ENCODE peak calls at places on chromosomes 5 and 9, in seven cellular contexts. One of them, this sample, is unnamed. For H3K9me3, the result is how much of the 10 kb centered on the place peaks cover.

GRCh38 chr5:80141147-80141671 is 106.1 kb downstream of the THBS4 start:
- DNase-seq in mucosa of descending colon: peak
- DNase-seq in PC-3: no peak
- DNase-seq in upper lobe of right lung: peak
- DNase-seq in cardiac muscle cell: peak
- DNase-seq in Peyer's patch: peak
- DNase-seq in psoas muscle: peak
- DNase-seq in this sample: no peak

GRCh38 chr9:132200706-132201105 is 38.8 kb downstream of the NTNG2 start:
- DNase-seq in mucosa of descending colon: no peak
- DNase-seq in PC-3: no peak
- DNase-seq in upper lobe of right lung: no peak
- DNase-seq in cardiac muscle cell: no peak
- DNase-seq in Peyer's patch: peak
- DNase-seq in psoas muscle: no peak
- DNase-seq in this sample: no peak

GRCh38 chr5:80804332-80804731 is 149.5 kb upstream of the DHFR start:
- DNase-seq in mucosa of descending colon: no peak
- DNase-seq in PC-3: no peak
- DNase-seq in upper lobe of right lung: no peak
- DNase-seq in cardiac muscle cell: no peak
- DNase-seq in Peyer's patch: no peak
- DNase-seq in psoas muscle: no peak
- DNase-seq in this sample: no peak

GRCh38 chr9:138025417-138025816 is 147.8 kb downstream of the CACNA1B start:
- DNase-seq in mucosa of descending colon: no peak
- DNase-seq in PC-3: no peak
- DNase-seq in upper lobe of right lung: peak
- DNase-seq in cardiac muscle cell: no peak
- DNase-seq in Peyer's patch: no peak
- DNase-seq in psoas muscle: no peak
- DNase-seq in this sample: no peak

GRCh38 chr5:28542968-28543367 is 1504.6 kb upstream of the CDH9 start:
- DNase-seq in mucosa of descending colon: no peak
- DNase-seq in PC-3: peak
- DNase-seq in upper lobe of right lung: no peak
- DNase-seq in cardiac muscle cell: peak
- DNase-seq in Peyer's patch: no peak
- DNase-seq in psoas muscle: no peak
- DNase-seq in this sample: no peak

GRCh38 chr9:113652355-113653152 is 189.0 kb downstream of the RGS3 start:
- DNase-seq in mucosa of descending colon: no peak
- DNase-seq in PC-3: peak
- DNase-seq in upper lobe of right lung: peak
- DNase-seq in cardiac muscle cell: no peak
- DNase-seq in Peyer's patch: no peak
- DNase-seq in psoas muscle: no peak
- DNase-seq in this sample: no peak

GRCh38 chr5:6383376-6383775 is 5.0 kb upstream of the MED10 start:
- DNase-seq in mucosa of descending colon: no peak
- DNase-seq in PC-3: no peak
- DNase-seq in upper lobe of right lung: no peak
- DNase-seq in cardiac muscle cell: no peak
- DNase-seq in Peyer's patch: no peak
- DNase-seq in psoas muscle: no peak
- DNase-seq in this sample: no peak

GRCh38 chr5:16548115-16548514 is 68.7 kb downstream of the RETREG1 start:
- DNase-seq in mucosa of descending colon: no peak
- DNase-seq in PC-3: no peak
- DNase-seq in upper lobe of right lung: no peak
- DNase-seq in cardiac muscle cell: no peak
- DNase-seq in Peyer's patch: no peak
- DNase-seq in psoas muscle: no peak
- DNase-seq in this sample: no peak

GRCh38 chr9:133532937-133533668 is 1.4 kb upstream of the ADAMTSL2 start:
- DNase-seq in mucosa of descending colon: peak
- DNase-seq in PC-3: peak
- DNase-seq in upper lobe of right lung: peak
- DNase-seq in cardiac muscle cell: peak
- DNase-seq in Peyer's patch: peak
- DNase-seq in psoas muscle: peak
- DNase-seq in this sample: peak

GRCh38 chr5:80466669-80467485 is 21.0 kb upstream of the FAM151B start:
- DNase-seq in mucosa of descending colon: no peak
- DNase-seq in PC-3: no peak
- DNase-seq in upper lobe of right lung: no peak
- DNase-seq in cardiac muscle cell: peak
- DNase-seq in Peyer's patch: no peak
- DNase-seq in psoas muscle: no peak
- DNase-seq in this sample: no peak

GRCh38 chr9:115013998-115014397 is 83.6 kb upstream of the TNFSF8 start:
- DNase-seq in mucosa of descending colon: peak
- DNase-seq in PC-3: peak
- DNase-seq in upper lobe of right lung: peak
- DNase-seq in cardiac muscle cell: peak
- DNase-seq in Peyer's patch: peak
- DNase-seq in psoas muscle: peak
- DNase-seq in this sample: peak

GRCh38 chr5:58764199-58764598 is 181.3 kb downstream of the RAB3C start:
- DNase-seq in mucosa of descending colon: no peak
- DNase-seq in PC-3: no peak
- DNase-seq in upper lobe of right lung: no peak
- DNase-seq in cardiac muscle cell: no peak
- DNase-seq in Peyer's patch: no peak
- DNase-seq in psoas muscle: no peak
- DNase-seq in this sample: no peak

GRCh38 chr5:76402251-76402879 is 720 bp upstream of the IQGAP2 start:
- DNase-seq in mucosa of descending colon: peak
- DNase-seq in PC-3: no peak
- DNase-seq in upper lobe of right lung: peak
- DNase-seq in cardiac muscle cell: peak
- DNase-seq in Peyer's patch: peak
- DNase-seq in psoas muscle: peak
- DNase-seq in this sample: peak

GRCh38 chr9:14533867-14534650 is 159.2 kb downstream of the ZDHHC21 start:
- DNase-seq in mucosa of descending colon: no peak
- DNase-seq in PC-3: no peak
- DNase-seq in upper lobe of right lung: no peak
- DNase-seq in cardiac muscle cell: no peak
- DNase-seq in Peyer's patch: no peak
- DNase-seq in psoas muscle: no peak
- DNase-seq in this sample: no peak

GRCh38 chr9:14532716-14533115 is 160.5 kb downstream of the ZDHHC21 start:
- DNase-seq in mucosa of descending colon: no peak
- DNase-seq in PC-3: peak
- DNase-seq in upper lobe of right lung: no peak
- DNase-seq in cardiac muscle cell: no peak
- DNase-seq in Peyer's patch: no peak
- DNase-seq in psoas muscle: no peak
- DNase-seq in this sample: no peak

GRCh38 chr9:14529629-14530028 is 163.6 kb downstream of the ZDHHC21 start:
- DNase-seq in mucosa of descending colon: no peak
- DNase-seq in PC-3: no peak
- DNase-seq in upper lobe of right lung: no peak
- DNase-seq in cardiac muscle cell: no peak
- DNase-seq in Peyer's patch: no peak
- DNase-seq in psoas muscle: no peak
- DNase-seq in this sample: no peak

GRCh38 chr9:14530301-14530700 is 162.9 kb downstream of the ZDHHC21 start:
- DNase-seq in mucosa of descending colon: no peak
- DNase-seq in PC-3: no peak
- DNase-seq in upper lobe of right lung: no peak
- DNase-seq in cardiac muscle cell: no peak
- DNase-seq in Peyer's patch: no peak
- DNase-seq in psoas muscle: no peak
- DNase-seq in this sample: no peak

DNA sequence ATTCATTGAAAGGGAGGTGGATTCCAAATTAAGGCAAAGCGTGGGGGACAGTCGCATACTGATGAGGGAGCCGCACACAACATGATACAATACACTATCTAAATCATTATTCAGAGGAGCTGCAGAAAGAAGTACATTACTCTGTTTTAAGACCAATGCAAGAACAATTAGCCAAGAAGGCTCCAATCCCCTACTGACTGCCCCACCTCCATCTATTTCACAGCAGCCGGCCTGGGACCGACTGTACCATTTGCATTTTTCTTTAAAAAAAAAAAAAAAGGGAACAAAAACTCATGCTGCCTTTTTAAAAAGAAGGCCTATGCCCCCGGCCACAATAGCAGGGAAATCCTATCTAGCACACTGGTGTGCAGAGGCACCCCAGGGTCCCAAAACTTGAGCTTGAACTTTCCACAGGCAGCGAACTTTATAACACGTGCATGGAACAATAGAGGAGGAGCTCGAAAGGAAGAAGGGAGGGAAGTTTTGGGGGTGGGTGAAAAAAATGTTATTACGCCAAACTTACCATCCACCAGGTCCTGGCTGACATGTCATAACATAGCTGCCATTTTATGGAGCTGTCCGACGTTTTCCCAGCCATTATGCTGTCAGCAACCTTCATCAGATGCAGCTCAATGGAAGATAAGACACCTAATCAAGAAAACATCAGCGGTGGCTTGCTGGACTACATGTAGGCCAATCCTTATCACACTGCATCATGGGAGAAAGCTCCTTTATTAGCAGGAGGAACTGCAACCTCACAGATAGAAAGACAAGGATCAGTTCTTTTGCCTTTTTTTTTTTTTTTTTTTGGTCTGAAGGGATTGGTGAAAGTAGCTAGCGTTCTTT is 161.6 kb downstream of the ZDHHC21 start:
- DNase-seq in mucosa of descending colon: no peak
- DNase-seq in PC-3: no peak
- DNase-seq in upper lobe of right lung: no peak
- DNase-seq in cardiac muscle cell: no peak
- DNase-seq in Peyer's patch: no peak
- DNase-seq in psoas muscle: no peak
- DNase-seq in this sample: no peak
- H3K4me3 ChIP-seq in mucosa of descending colon: no peak
- H3K4me3 ChIP-seq in PC-3: no peak
- H3K4me3 ChIP-seq in upper lobe of right lung: no peak
- H3K4me3 ChIP-seq in cardiac muscle cell: no peak
- H3K4me3 ChIP-seq in Peyer's patch: no peak
- H3K4me3 ChIP-seq in psoas muscle: no peak
- H3K4me3 ChIP-seq in this sample: no peak

GRCh38 chr5:13976867-13977479 is 32.5 kb upstream of the DNAH5 start:
- DNase-seq in mucosa of descending colon: no peak
- DNase-seq in PC-3: peak
- DNase-seq in upper lobe of right lung: no peak
- DNase-seq in cardiac muscle cell: peak
- DNase-seq in Peyer's patch: no peak
- DNase-seq in psoas muscle: no peak
- DNase-seq in this sample: no peak
- TF ChIP-seq CTCF in mucosa of descending colon: no peak
- TF ChIP-seq CTCF in PC-3: peak
- TF ChIP-seq CTCF in upper lobe of right lung: peak
- TF ChIP-seq CTCF in cardiac muscle cell: peak
- TF ChIP-seq CTCF in Peyer's patch: no peak
- TF ChIP-seq CTCF in psoas muscle: peak
- TF ChIP-seq CTCF in this sample: no peak

GRCh38 chr5:141175933-141176332 is 1.7 kb upstream of the PCDHB8 start:
- DNase-seq in mucosa of descending colon: no peak
- DNase-seq in PC-3: no peak
- DNase-seq in upper lobe of right lung: no peak
- DNase-seq in cardiac muscle cell: no peak
- DNase-seq in Peyer's patch: no peak
- DNase-seq in psoas muscle: no peak
- DNase-seq in this sample: no peak
- H3K9me3 ChIP-seq in mucosa of descending colon: half or more
- H3K9me3 ChIP-seq in PC-3: under half
- H3K9me3 ChIP-seq in upper lobe of right lung: under half
- H3K9me3 ChIP-seq in cardiac muscle cell: under half
- H3K9me3 ChIP-seq in Peyer's patch: under half
- H3K9me3 ChIP-seq in psoas muscle: under half
- H3K9me3 ChIP-seq in this sample: under half

DNA sequence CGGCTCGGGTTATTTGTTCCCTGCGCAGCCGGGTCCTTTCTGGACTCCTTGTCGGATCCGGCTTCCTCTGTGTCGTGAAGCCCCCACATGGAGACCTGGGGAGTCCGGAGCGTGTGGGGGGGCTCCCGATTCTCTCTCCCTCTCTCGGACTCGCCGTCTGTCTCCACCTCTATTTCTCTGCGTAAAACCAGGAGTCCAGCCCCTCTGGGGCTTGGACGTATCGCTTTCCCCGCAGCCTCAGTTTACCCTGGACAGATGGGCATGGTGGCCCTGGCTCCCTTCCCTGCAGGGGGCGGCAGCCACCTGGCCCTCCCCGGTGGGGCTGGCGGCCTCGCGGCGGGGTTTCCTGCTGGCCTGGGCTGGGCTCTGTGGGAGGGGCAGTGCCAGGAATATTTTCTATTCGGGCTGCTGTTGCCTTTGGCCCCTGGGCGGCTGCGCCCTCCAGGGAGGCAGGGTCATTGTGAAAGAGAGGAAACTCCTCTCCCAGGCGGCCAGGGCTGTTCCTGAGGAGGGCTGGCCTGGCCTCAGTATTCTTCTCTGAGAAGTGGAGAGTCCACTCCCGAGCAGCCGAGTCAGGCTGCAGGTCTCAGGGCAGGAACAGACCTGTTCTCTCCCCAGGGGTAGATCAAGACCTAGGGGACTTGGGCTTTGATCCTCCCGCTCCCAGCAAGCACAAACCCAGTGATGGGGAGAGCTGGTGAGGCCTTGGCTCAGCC is 665 bp downstream of the ASS1 start:
- DNase-seq in mucosa of descending colon: peak
- DNase-seq in PC-3: peak
- DNase-seq in upper lobe of right lung: peak
- DNase-seq in cardiac muscle cell: no peak
- DNase-seq in Peyer's patch: peak
- DNase-seq in psoas muscle: peak
- DNase-seq in this sample: no peak
- H3K4me3 ChIP-seq in mucosa of descending colon: peak
- H3K4me3 ChIP-seq in PC-3: peak
- H3K4me3 ChIP-seq in upper lobe of right lung: peak
- H3K4me3 ChIP-seq in cardiac muscle cell: peak
- H3K4me3 ChIP-seq in Peyer's patch: peak
- H3K4me3 ChIP-seq in psoas muscle: peak
- H3K4me3 ChIP-seq in this sample: no peak

GRCh38 chr5:43150075-43150474 is 29.4 kb downstream of the ZNF131 start:
- DNase-seq in mucosa of descending colon: no peak
- DNase-seq in PC-3: no peak
- DNase-seq in upper lobe of right lung: no peak
- DNase-seq in cardiac muscle cell: no peak
- DNase-seq in Peyer's patch: no peak
- DNase-seq in psoas muscle: no peak
- DNase-seq in this sample: no peak

GRCh38 chr5:43154424-43154823 is 33.7 kb downstream of the ZNF131 start:
- DNase-seq in mucosa of descending colon: no peak
- DNase-seq in PC-3: no peak
- DNase-seq in upper lobe of right lung: no peak
- DNase-seq in cardiac muscle cell: no peak
- DNase-seq in Peyer's patch: no peak
- DNase-seq in psoas muscle: no peak
- DNase-seq in this sample: no peak

GRCh38 chr5:43149231-43149630 is 28.5 kb downstream of the ZNF131 start:
- DNase-seq in mucosa of descending colon: no peak
- DNase-seq in PC-3: no peak
- DNase-seq in upper lobe of right lung: no peak
- DNase-seq in cardiac muscle cell: no peak
- DNase-seq in Peyer's patch: no peak
- DNase-seq in psoas muscle: no peak
- DNase-seq in this sample: no peak

GRCh38 chr5:43152946-43153345 is 32.2 kb downstream of the ZNF131 start:
- DNase-seq in mucosa of descending colon: no peak
- DNase-seq in PC-3: no peak
- DNase-seq in upper lobe of right lung: no peak
- DNase-seq in cardiac muscle cell: no peak
- DNase-seq in Peyer's patch: no peak
- DNase-seq in psoas muscle: no peak
- DNase-seq in this sample: no peak

GRCh38 chr5:43150748-43151147 is 30.0 kb downstream of the ZNF131 start:
- DNase-seq in mucosa of descending colon: no peak
- DNase-seq in PC-3: no peak
- DNase-seq in upper lobe of right lung: no peak
- DNase-seq in cardiac muscle cell: no peak
- DNase-seq in Peyer's patch: no peak
- DNase-seq in psoas muscle: no peak
- DNase-seq in this sample: no peak
- TF ChIP-seq CTCF in mucosa of descending colon: no peak
- TF ChIP-seq CTCF in PC-3: no peak
- TF ChIP-seq CTCF in upper lobe of right lung: no peak
- TF ChIP-seq CTCF in cardiac muscle cell: no peak
- TF ChIP-seq CTCF in Peyer's patch: no peak
- TF ChIP-seq CTCF in psoas muscle: no peak
- TF ChIP-seq CTCF in this sample: no peak